ENCODE peak calls at places on chromosomes 3 and 15, in four cellular contexts. V, P, I and T are unnamed samples.

GRCh38 chr3:7545334-7545733 is 684.4 kb downstream of the GRM7 start:
- DNase-seq in V (no peak), P (no peak), I (no peak), T (no peak)

GRCh38 chr3:172210355-172210754 is 171.0 kb downstream of the FNDC3B start:
- DNase-seq in V (no peak), P (no peak), I (peak), T (no peak)

GRCh38 chr15:52183562-52184173 is 7.5 kb downstream of the GNB5 start:
- DNase-seq in V (no peak), P (no peak), I (peak), T (no peak)

GRCh38 chr3:47406762-47407149 is 25.9 kb downstream of the PTPN23 start:
- DNase-seq in V (no peak), P (no peak), I (no peak), T (no peak)

GRCh38 chr3:44926921-44927320 is 49.1 kb downstream of the ZDHHC3 start:
- DNase-seq in V (no peak), P (no peak), I (peak), T (no peak)

GRCh38 chr3:155323063-155323666 is 29.7 kb upstream of the STRIT1 start:
- DNase-seq in V (peak), P (peak), I (peak), T (peak)

GRCh38 chr3:111333642-111334041 is 208.4 kb upstream of the CD96 start:
- DNase-seq in V (no peak), P (no peak), I (no peak), T (no peak)

GRCh38 chr3:179421500-179421899 is 29.8 kb downstream of the GNB4 start:
- DNase-seq in V (no peak), P (no peak), I (peak), T (no peak)

GRCh38 chr3:178602864-178603263 is 66.6 kb downstream of the KCNMB2 start:
- DNase-seq in V (no peak), P (no peak), I (no peak), T (no peak)

GRCh38 chr3:77939726-77940125 is 899.8 kb downstream of the ROBO2 start:
- DNase-seq in V (no peak), P (no peak), I (no peak), T (no peak)

GRCh38 chr3:30642715-30643361 is 36.4 kb downstream of the TGFBR2 start:
- DNase-seq in V (no peak), P (no peak), I (no peak), T (no peak)

GRCh38 chr15:25846377-25846776 is 16.8 kb downstream of the ATP10A start:
- DNase-seq in V (no peak), P (no peak), I (no peak), T (no peak)

GRCh38 chr15:100278596-100279380 is 63.0 kb downstream of the ADAMTS17 start:
- DNase-seq in V (no peak), P (no peak), I (no peak), T (no peak)

GRCh38 chr3:129650256-129650872 is 43.9 kb upstream of the PLXND1 start:
- DNase-seq in V (peak), P (no peak), I (peak), T (peak)

GRCh38 chr15:68795298-68795848 is 25.3 kb downstream of the ANP32A start:
- DNase-seq in V (no peak), P (no peak), I (no peak), T (no peak)

GRCh38 chr3:128274837-128275236 is 121.6 kb downstream of the EEFSEC start:
- DNase-seq in V (no peak), P (no peak), I (no peak), T (no peak)

GRCh38 chr15:92629975-92630626 is 25.5 kb downstream of the FAM174B start:
- DNase-seq in V (no peak), P (no peak), I (no peak), T (no peak)

GRCh38 chr15:101556273-101556672 is 66.8 kb upstream of the PCSK6 start:
- DNase-seq in V (no peak), P (no peak), I (no peak), T (no peak)

GRCh38 chr3:62607287-62608029 is 234.1 kb upstream of the FEZF2 start:
- DNase-seq in V (no peak), P (no peak), I (no peak), T (no peak)

GRCh38 chr15:64931381-64931780 is 19.7 kb downstream of the ANKDD1A start:
- DNase-seq in V (no peak), P (no peak), I (no peak), T (no peak)

GRCh38 chr3:87248831-87249230 is 21.7 kb downstream of the CHMP2B start:
- DNase-seq in V (no peak), P (no peak), I (no peak), T (no peak)

GRCh38 chr3:66938338-66938963 is 59.7 kb upstream of the KBTBD8 start:
- DNase-seq in V (peak), P (peak), I (peak), T (peak)

GRCh38 chr15:73794501-73795133 is 41.5 kb upstream of the INSYN1 start:
- DNase-seq in V (no peak), P (no peak), I (no peak), T (peak)

GRCh38 chr3:71498053-71498452 is 85.5 kb downstream of the FOXP1 start:
- DNase-seq in V (no peak), P (no peak), I (no peak), T (no peak)

GRCh38 chr15:27681038-27681437 is 418.1 kb downstream of the OCA2 start:
- DNase-seq in V (peak), P (no peak), I (no peak), T (no peak)

GRCh38 chr3:63576826-63577225 is 75.6 kb upstream of the SNTN start:
- DNase-seq in V (no peak), P (no peak), I (no peak), T (no peak)

GRCh38 chr15:68466876-68467275 is 34.9 kb upstream of the ITGA11 start:
- DNase-seq in V (no peak), P (no peak), I (no peak), T (no peak)

GRCh38 chr3:125591116-125591755 is 4.1 kb downstream of the OSBPL11 start:
- DNase-seq in V (no peak), P (no peak), I (no peak), T (no peak)

GRCh38 chr3:177813322-177813721 is 616.0 kb upstream of the TBL1XR1 start:
- DNase-seq in V (peak), P (no peak), I (no peak), T (no peak)

GRCh38 chr15:101221858-101222257 is 30.0 kb downstream of the CHSY1 start:
- DNase-seq in V (peak), P (no peak), I (no peak), T (no peak)

GRCh38 chr15:47366884-47367283 is 350.4 kb upstream of the SEMA6D start:
- DNase-seq in V (no peak), P (no peak), I (no peak), T (no peak)

GRCh38 chr3:149468504-149469212 is 5.8 kb upstream of the TM4SF4 start:
- DNase-seq in V (peak), P (peak), I (no peak), T (no peak)

GRCh38 chr15:96200357-96200972 is 130.0 kb upstream of the NR2F2 start:
- DNase-seq in V (no peak), P (no peak), I (no peak), T (no peak)

GRCh38 chr3:140850210-140850955 is 91.3 kb upstream of the SLC25A36 start:
- DNase-seq in V (no peak), P (no peak), I (no peak), T (no peak)

GRCh38 chr3:71987089-71987735 is 202.3 kb upstream of the PROK2 start:
- DNase-seq in V (peak), P (no peak), I (peak), T (peak)

GRCh38 chr3:150080058-150080730 is 109.5 kb upstream of the PFN2 start:
- DNase-seq in V (no peak), P (no peak), I (no peak), T (no peak)

GRCh38 chr15:59739557-59740186 is 50.6 kb upstream of the BNIP2 start:
- DNase-seq in V (no peak), P (no peak), I (no peak), T (no peak)

GRCh38 chr3:194265996-194266657 is 85.0 kb downstream of the CPN2 start:
- DNase-seq in V (no peak), P (no peak), I (no peak), T (no peak)

GRCh38 chr3:18745472-18745871 is 320.3 kb upstream of the SATB1 start:
- DNase-seq in V (no peak), P (no peak), I (no peak), T (no peak)

GRCh38 chr3:171676600-171677175 is 133.6 kb downstream of the PLD1 start:
- DNase-seq in V (no peak), P (no peak), I (no peak), T (no peak)

GRCh38 chr3:35404571-35404970 is 234.8 kb upstream of the ARPP21 start:
- DNase-seq in V (no peak), P (no peak), I (no peak), T (no peak)
- TF ChIP-seq RAD21 in V (no peak), P (no peak), I (no peak), T (no peak)

GRCh38 chr3:9600597-9600996 is 47.0 kb upstream of the LHFPL4 start:
- DNase-seq in V (no peak), P (no peak), I (no peak), T (no peak)
- TF ChIP-seq ATF3 in V (no peak), P (no peak), I (no peak), T (no peak)

GRCh38 chr3:145735631-145736030 is 425.4 kb downstream of the PLOD2 start:
- DNase-seq in V (no peak), P (no peak), I (no peak), T (no peak)

GRCh38 chr3:145737952-145738351 is 423.0 kb downstream of the PLOD2 start:
- DNase-seq in V (no peak), P (no peak), I (no peak), T (no peak)

GRCh38 chr3:145739926-145740325 is 421.1 kb downstream of the PLOD2 start:
- DNase-seq in V (no peak), P (no peak), I (no peak), T (no peak)
- TF ChIP-seq RAD21 in V (no peak), P (no peak), I (no peak), T (no peak)

GRCh38 chr15:41933771-41934170 is 38.6 kb downstream of the EHD4 start:
- DNase-seq in V (no peak), P (no peak), I (no peak), T (peak)
- TF ChIP-seq ATF3 in V (no peak), P (no peak), I (no peak), T (no peak)

GRCh38 chr3:114563720-114564119 is 269.9 kb downstream of the TIGIT start:
- DNase-seq in V (no peak), P (no peak), I (no peak), T (no peak)
- TF ChIP-seq RAD21 in V (no peak), P (no peak), I (no peak), T (no peak)

GRCh38 chr15:87955284-87955909 is 301.1 kb downstream of the NTRK3 start:
- DNase-seq in V (no peak), P (no peak), I (no peak), T (no peak)

GRCh38 chr15:87949934-87950298 is 306.6 kb downstream of the NTRK3 start:
- DNase-seq in V (no peak), P (no peak), I (no peak), T (no peak)

GRCh38 chr15:87949214-87949933 is 307.2 kb downstream of the NTRK3 start:
- DNase-seq in V (no peak), P (no peak), I (no peak), T (no peak)

GRCh38 chr15:87954783-87955182 is 301.8 kb downstream of the NTRK3 start:
- DNase-seq in V (no peak), P (no peak), I (no peak), T (no peak)

DNA sequence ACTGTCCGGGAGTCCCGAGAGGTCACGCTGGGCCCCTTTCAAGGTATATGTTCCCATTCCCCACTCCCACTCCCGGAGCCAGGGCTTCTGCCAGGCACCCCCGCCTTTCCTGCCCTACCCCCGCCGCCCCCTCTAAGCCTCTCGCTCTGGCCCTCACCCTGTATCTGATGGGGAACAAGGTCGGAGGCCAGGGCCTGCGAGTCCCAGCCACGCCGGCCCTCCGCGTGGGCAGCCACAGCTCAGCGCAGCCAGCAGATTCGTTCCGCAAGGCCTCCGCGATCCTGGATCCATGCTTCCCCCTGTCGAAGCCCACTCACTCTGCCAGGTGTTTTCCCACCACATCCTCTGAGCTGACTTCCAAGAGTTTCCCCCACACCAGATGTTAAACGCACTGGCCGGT is 303.8 kb downstream of the NTRK3 start:
- DNase-seq in V (no peak), P (no peak), I (no peak), T (no peak)
- TF ChIP-seq ATF3 in V (no peak), P (no peak), I (no peak), T (no peak)

DNA sequence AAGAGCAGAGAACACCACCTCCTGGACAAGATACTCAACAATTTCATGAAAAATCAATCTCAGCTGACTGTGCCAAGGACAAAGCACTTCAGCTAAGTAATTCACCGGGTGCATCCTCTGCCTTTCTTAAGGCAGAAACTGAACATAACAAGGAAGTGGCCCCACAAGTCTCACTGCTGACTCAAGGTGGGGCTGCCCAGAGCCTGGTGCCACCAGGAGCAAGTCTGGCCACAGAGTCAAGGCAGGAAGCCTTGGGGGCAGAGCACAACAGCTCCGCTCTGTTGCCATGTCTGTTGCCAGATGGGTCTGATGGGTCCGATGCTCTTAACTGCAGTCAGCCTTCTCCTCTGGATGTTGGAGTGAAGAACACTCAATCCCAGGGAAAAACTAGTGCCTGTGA is 200.5 kb downstream of the AKAP13 start:
- DNase-seq in V (no peak), P (no peak), I (no peak), T (no peak)
- TF ChIP-seq RAD21 in V (no peak), P (no peak), I (no peak), T (no peak)

GRCh38 chr3:112811917-112812660 is 34.6 kb downstream of the CD200R1L start:
- DNase-seq in V (no peak), P (no peak), I (peak), T (no peak)

GRCh38 chr3:112810561-112810960 is 36.1 kb downstream of the CD200R1L start:
- DNase-seq in V (no peak), P (no peak), I (no peak), T (no peak)

GRCh38 chr3:112813016-112813415 is 33.6 kb downstream of the CD200R1L start:
- DNase-seq in V (no peak), P (no peak), I (peak), T (no peak)

GRCh38 chr3:112813723-112814171 is 32.9 kb downstream of the CD200R1L start:
- DNase-seq in V (no peak), P (peak), I (peak), T (no peak)

DNA sequence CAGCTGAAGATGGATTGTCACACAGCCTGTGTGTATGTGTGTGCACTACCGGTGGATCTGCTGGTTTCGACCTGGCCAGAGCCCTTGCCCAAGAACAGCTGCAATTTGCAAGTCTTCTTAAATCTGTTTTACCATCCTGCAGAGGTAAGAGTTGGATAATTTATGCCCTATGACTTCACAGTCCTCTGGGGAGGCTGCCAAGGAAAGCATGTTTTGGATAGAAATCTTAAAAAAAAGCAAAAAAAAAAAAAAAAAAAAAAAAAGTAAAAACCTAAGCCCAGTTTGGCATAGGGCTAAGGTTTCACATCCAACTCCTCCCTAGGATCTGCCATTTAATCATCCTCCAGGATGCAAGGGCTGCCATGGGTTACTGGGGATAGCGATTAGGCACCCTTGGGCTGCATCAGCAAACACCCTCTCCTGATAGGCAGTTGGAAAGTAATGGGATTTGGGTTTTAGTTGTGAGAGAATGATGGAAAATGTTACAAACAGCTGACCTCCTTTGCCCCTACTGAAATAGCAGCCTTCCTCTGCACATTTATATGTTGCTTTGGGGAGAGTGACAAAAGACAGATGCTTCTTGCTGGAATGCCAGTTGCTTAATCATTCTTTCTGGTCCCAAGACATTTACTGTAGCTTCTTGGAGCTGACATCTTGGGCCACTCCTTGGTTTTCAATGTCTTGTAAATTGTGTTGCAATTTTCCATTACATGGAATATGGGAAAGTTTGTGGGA is 35.3 kb downstream of the CD200R1L start:
- DNase-seq in V (no peak), P (no peak), I (no peak), T (no peak)
- TF ChIP-seq ATF3 in V (no peak), P (no peak), I (no peak), T (no peak)

GRCh38 chr3:74303711-74304110 is 310.7 kb downstream of the CNTN3 start:
- DNase-seq in V (no peak), P (no peak), I (no peak), T (no peak)

GRCh38 chr3:74302274-74302673 is 312.2 kb downstream of the CNTN3 start:
- DNase-seq in V (no peak), P (no peak), I (no peak), T (no peak)

GRCh38 chr3:74302959-74303358 is 311.5 kb downstream of the CNTN3 start:
- DNase-seq in V (no peak), P (no peak), I (no peak), T (no peak)

GRCh38 chr3:74304419-74304818 is 310.0 kb downstream of the CNTN3 start:
- DNase-seq in V (no peak), P (no peak), I (no peak), T (no peak)

DNA sequence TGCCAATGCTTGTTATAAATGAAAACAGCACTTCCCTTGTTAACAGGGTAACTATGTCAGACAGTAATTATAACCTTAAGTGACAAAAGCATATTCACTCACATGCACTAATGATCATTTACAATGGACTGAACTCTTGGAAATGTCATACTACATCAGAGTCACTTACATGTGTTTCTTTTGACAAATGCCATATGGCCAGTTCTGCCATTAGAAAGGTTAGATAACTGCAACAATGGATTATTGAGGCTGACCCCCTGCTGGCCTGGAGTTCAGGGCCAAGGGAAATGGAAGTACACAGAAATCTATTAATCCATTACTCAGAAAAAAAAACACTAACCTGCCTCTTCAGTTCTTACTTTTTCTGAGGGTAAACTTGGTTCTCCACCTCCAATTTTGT is 313.4 kb downstream of the CNTN3 start:
- DNase-seq in V (no peak), P (no peak), I (no peak), T (no peak)
- TF ChIP-seq RAD21 in V (no peak), P (no peak), I (no peak), T (no peak)

DNA sequence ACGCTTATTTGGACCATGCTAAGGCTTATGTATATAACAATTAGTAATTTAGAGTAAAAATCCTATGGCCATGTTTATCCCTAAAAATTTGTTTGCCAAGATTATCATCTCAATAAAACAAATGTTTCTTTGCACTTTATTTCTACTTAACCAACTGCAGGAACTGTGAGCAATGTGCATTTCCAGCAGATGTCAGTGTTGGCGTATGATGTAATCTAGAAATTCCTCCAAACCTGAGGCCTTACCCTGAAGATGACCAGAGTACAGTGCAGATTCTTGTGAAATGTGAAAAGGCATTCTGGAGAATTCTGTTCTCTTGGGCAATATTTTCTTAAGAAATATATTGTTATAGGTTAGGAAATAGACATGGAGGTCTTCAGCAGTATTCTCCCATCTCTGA is 205.9 kb downstream of the MBNL1 start:
- DNase-seq in V (peak), P (peak), I (peak), T (peak)
- TF ChIP-seq ATF3 in V (no peak), P (no peak), I (peak), T (no peak)